ENCODE peak calls at places on chromosomes 13 and 19, in eight cellular contexts. One of them, this sample, is unnamed.
A peak's percentile ranks its signal among the peaks of the same experiment; 100 is the strongest.

GRCh38 chr13:41356788-41357187 is 45.7 kb downstream of the NAA16 start:
- DNase-seq in body of pancreas: no peak
- DNase-seq in lower lobe of right lung: no peak
- DNase-seq in prostate gland: no peak
- DNase-seq in thoracic aorta: no peak
- DNase-seq in AG10803: no peak
- DNase-seq in activated B cell treated with CpG ODN at 0.5 μM for 24 hours: no peak
- DNase-seq in uterus: no peak
- DNase-seq in this sample: no peak

GRCh38 chr19:45883881-45884681 is 1.9 kb downstream of the IRF2BP1 start:
- DNase-seq in body of pancreas: no peak
- DNase-seq in lower lobe of right lung: no peak
- DNase-seq in uterus: no peak
- DNase-seq in prostate gland: no peak
- DNase-seq in thoracic aorta: no peak
- DNase-seq in AG10803: no peak
- DNase-seq in activated B cell treated with CpG ODN at 0.5 μM for 24 hours: no peak
- DNase-seq in this sample: no peak

GRCh38 chr19:41746593-41747227 is 8.6 kb upstream of the CEACAM6 start:
- DNase-seq in activated B cell treated with CpG ODN at 0.5 μM for 24 hours: no peak
- DNase-seq in prostate gland: peak; percentile 53
- DNase-seq in lower lobe of right lung: peak; percentile 62
- DNase-seq in AG10803: peak; percentile 45
- DNase-seq in body of pancreas: peak; percentile 75
- DNase-seq in uterus: no peak
- DNase-seq in thoracic aorta: no peak
- DNase-seq in this sample: peak; percentile 72

GRCh38 chr13:94673841-94674240 is 38.5 kb downstream of the SOX21 start:
- DNase-seq in AG10803: no peak
- DNase-seq in thoracic aorta: no peak
- DNase-seq in lower lobe of right lung: no peak
- DNase-seq in activated B cell treated with CpG ODN at 0.5 μM for 24 hours: no peak
- DNase-seq in prostate gland: no peak
- DNase-seq in body of pancreas: no peak
- DNase-seq in uterus: no peak
- DNase-seq in this sample: no peak

GRCh38 chr13:73708393-73708985 is 425.7 kb downstream of the KLF12 start:
- DNase-seq in lower lobe of right lung: no peak
- DNase-seq in uterus: peak; percentile 19
- DNase-seq in thoracic aorta: no peak
- DNase-seq in prostate gland: peak; percentile 44
- DNase-seq in activated B cell treated with CpG ODN at 0.5 μM for 24 hours: no peak
- DNase-seq in body of pancreas: peak; percentile 67
- DNase-seq in AG10803: peak; percentile 67
- DNase-seq in this sample: peak; percentile 34

GRCh38 chr13:19984430-19985218 is 26.1 kb downstream of the ZMYM2 start:
- DNase-seq in activated B cell treated with CpG ODN at 0.5 μM for 24 hours: no peak
- DNase-seq in uterus: no peak
- DNase-seq in body of pancreas: no peak
- DNase-seq in lower lobe of right lung: no peak
- DNase-seq in thoracic aorta: no peak
- DNase-seq in AG10803: peak; percentile 56
- DNase-seq in prostate gland: no peak
- DNase-seq in this sample: no peak

GRCh38 chr13:85698236-85698635 is 101.0 kb downstream of the SLITRK6 start:
- DNase-seq in uterus: no peak
- DNase-seq in prostate gland: no peak
- DNase-seq in thoracic aorta: no peak
- DNase-seq in lower lobe of right lung: no peak
- DNase-seq in activated B cell treated with CpG ODN at 0.5 μM for 24 hours: no peak
- DNase-seq in AG10803: no peak
- DNase-seq in body of pancreas: no peak
- DNase-seq in this sample: no peak

GRCh38 chr13:89968468-89968867 is 1379.0 kb upstream of the MIR17HG start:
- DNase-seq in activated B cell treated with CpG ODN at 0.5 μM for 24 hours: no peak
- DNase-seq in thoracic aorta: no peak
- DNase-seq in uterus: no peak
- DNase-seq in AG10803: no peak
- DNase-seq in body of pancreas: no peak
- DNase-seq in lower lobe of right lung: no peak
- DNase-seq in prostate gland: no peak
- DNase-seq in this sample: no peak

GRCh38 chr13:107870400-107870799 is 344.9 kb downstream of the LIG4 start:
- DNase-seq in body of pancreas: no peak
- DNase-seq in thoracic aorta: no peak
- DNase-seq in lower lobe of right lung: no peak
- DNase-seq in uterus: no peak
- DNase-seq in activated B cell treated with CpG ODN at 0.5 μM for 24 hours: no peak
- DNase-seq in AG10803: no peak
- DNase-seq in prostate gland: no peak
- DNase-seq in this sample: no peak

GRCh38 chr13:107843281-107843680 is 372.1 kb downstream of the LIG4 start:
- DNase-seq in lower lobe of right lung: no peak
- DNase-seq in activated B cell treated with CpG ODN at 0.5 μM for 24 hours: no peak
- DNase-seq in AG10803: no peak
- DNase-seq in prostate gland: no peak
- DNase-seq in thoracic aorta: no peak
- DNase-seq in uterus: no peak
- DNase-seq in body of pancreas: no peak
- DNase-seq in this sample: no peak

DNA sequence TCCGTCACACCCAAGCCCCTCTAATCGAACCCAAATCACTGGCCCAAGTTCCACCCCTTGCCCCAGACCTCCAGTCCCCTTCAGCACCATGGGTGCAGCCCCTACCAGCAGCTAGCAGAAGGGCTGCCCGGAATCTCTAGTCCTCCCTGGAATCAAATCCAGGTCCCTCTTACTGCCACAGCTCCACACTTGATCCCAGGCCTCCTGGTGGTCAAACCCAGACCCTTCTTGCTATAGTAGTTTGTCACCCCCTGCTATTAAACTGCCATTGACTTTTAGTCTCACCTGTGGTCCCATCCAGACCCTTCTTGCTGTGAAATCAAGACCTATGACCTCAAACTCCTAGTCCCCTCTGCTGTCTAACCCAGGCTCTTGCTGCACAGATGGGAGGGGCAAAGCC is 8.7 kb downstream of the HIPK4 start:
- DNase-seq in activated B cell treated with CpG ODN at 0.5 μM for 24 hours: no peak
- DNase-seq in lower lobe of right lung: no peak
- DNase-seq in AG10803: no peak
- DNase-seq in thoracic aorta: no peak
- DNase-seq in body of pancreas: no peak
- DNase-seq in uterus: no peak
- DNase-seq in prostate gland: no peak
- DNase-seq in this sample: no peak
- TF ChIP-seq CTCF in activated B cell treated with CpG ODN at 0.5 μM for 24 hours: no peak
- TF ChIP-seq CTCF in lower lobe of right lung: no peak
- TF ChIP-seq CTCF in AG10803: no peak
- TF ChIP-seq CTCF in thoracic aorta: no peak
- TF ChIP-seq CTCF in body of pancreas: no peak
- TF ChIP-seq CTCF in uterus: no peak
- TF ChIP-seq CTCF in prostate gland: no peak
- TF ChIP-seq CTCF in this sample: no peak

GRCh38 chr13:64446372-64446771 is 2783.8 kb downstream of the PCDH9 start:
- DNase-seq in lower lobe of right lung: no peak
- DNase-seq in activated B cell treated with CpG ODN at 0.5 μM for 24 hours: no peak
- DNase-seq in body of pancreas: no peak
- DNase-seq in prostate gland: no peak
- DNase-seq in uterus: no peak
- DNase-seq in AG10803: no peak
- DNase-seq in thoracic aorta: no peak
- DNase-seq in this sample: no peak
- TF ChIP-seq CTCF in lower lobe of right lung: no peak
- TF ChIP-seq CTCF in activated B cell treated with CpG ODN at 0.5 μM for 24 hours: no peak
- TF ChIP-seq CTCF in body of pancreas: no peak
- TF ChIP-seq CTCF in prostate gland: peak; percentile 43
- TF ChIP-seq CTCF in uterus: no peak
- TF ChIP-seq CTCF in AG10803: peak; percentile 35
- TF ChIP-seq CTCF in thoracic aorta: no peak
- TF ChIP-seq CTCF in this sample: no peak

GRCh38 chr13:49782784-49783183 is 9.7 kb downstream of the KPNA3 start:
- DNase-seq in lower lobe of right lung: no peak
- DNase-seq in activated B cell treated with CpG ODN at 0.5 μM for 24 hours: no peak
- DNase-seq in AG10803: no peak
- DNase-seq in thoracic aorta: no peak
- DNase-seq in body of pancreas: no peak
- DNase-seq in uterus: no peak
- DNase-seq in prostate gland: no peak
- DNase-seq in this sample: no peak
- TF ChIP-seq CTCF in lower lobe of right lung: no peak
- TF ChIP-seq CTCF in activated B cell treated with CpG ODN at 0.5 μM for 24 hours: no peak
- TF ChIP-seq CTCF in AG10803: no peak
- TF ChIP-seq CTCF in thoracic aorta: no peak
- TF ChIP-seq CTCF in body of pancreas: no peak
- TF ChIP-seq CTCF in uterus: no peak
- TF ChIP-seq CTCF in prostate gland: no peak
- TF ChIP-seq CTCF in this sample: no peak

DNA sequence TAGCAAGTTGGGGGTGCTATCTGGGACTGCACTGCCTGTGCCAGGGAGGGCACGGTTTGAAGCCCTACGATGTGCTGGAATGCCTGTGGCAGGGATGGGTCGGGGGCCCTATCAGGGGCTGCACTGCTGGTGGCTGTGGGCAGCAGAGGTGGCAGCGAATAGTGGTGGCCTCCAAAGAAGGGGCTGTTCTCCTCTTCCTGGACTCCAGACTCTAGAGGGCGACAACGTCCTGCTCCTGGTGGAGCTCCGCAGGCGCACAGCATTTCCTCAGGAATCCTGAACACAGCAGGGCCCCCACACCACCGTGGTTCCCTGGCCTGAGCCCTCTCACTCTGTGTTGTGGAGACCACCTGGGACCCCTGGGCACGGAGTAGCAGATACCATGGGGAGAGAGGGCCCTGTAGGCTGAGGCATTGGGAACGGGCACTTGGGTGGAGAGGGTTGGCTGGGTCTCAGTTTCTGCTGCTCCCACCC is 145.6 kb downstream of the TNFRSF19 start:
- DNase-seq in activated B cell treated with CpG ODN at 0.5 μM for 24 hours: no peak
- DNase-seq in prostate gland: no peak
- DNase-seq in AG10803: no peak
- DNase-seq in body of pancreas: peak; percentile 51
- DNase-seq in thoracic aorta: no peak
- DNase-seq in lower lobe of right lung: no peak
- DNase-seq in uterus: no peak
- DNase-seq in this sample: peak; percentile 43
- TF ChIP-seq CTCF in activated B cell treated with CpG ODN at 0.5 μM for 24 hours: no peak
- TF ChIP-seq CTCF in prostate gland: peak; percentile 15
- TF ChIP-seq CTCF in AG10803: peak; percentile 43
- TF ChIP-seq CTCF in body of pancreas: peak; percentile 15
- TF ChIP-seq CTCF in thoracic aorta: peak; percentile 12
- TF ChIP-seq CTCF in lower lobe of right lung: peak; percentile 46
- TF ChIP-seq CTCF in uterus: no peak
- TF ChIP-seq CTCF in this sample: peak; percentile 31

DNA sequence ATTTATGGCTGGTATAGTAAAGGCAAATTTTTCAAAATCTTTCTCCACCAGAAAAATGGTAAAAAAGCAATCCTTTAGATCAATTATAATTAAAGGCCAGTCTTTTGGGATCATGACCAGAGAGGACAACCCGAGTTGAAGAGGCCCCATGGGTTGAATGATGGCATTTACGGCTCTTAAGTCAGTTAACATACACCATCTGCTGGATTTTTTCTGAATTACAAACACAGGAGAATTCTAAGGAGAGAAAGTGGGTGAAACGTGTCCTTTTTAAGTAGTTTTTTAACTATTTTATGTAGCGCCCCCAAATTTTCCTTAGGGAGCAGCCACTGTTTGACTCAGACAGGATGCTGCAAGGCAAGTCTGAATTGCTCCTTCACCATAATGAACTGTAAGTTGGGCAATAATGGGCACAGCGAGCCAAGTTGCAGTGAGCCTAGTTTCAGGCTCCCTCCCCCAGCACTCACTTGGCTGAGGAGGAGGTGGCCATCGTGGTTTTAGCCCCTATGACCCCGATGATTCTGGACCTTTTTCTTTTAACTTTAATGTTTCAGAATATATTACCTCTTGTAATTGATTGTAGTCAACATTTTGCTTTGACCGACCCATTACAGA is 13.6 kb upstream of the ZNF611 start:
- DNase-seq in uterus: peak; percentile 39
- DNase-seq in lower lobe of right lung: no peak
- DNase-seq in prostate gland: peak; percentile 22
- DNase-seq in body of pancreas: peak; percentile 22
- DNase-seq in activated B cell treated with CpG ODN at 0.5 μM for 24 hours: no peak
- DNase-seq in AG10803: peak; percentile 45
- DNase-seq in thoracic aorta: no peak
- DNase-seq in this sample: no peak
- TF ChIP-seq CTCF in uterus: peak; percentile 54
- TF ChIP-seq CTCF in lower lobe of right lung: peak; percentile 35
- TF ChIP-seq CTCF in prostate gland: peak; percentile 46
- TF ChIP-seq CTCF in body of pancreas: no peak
- TF ChIP-seq CTCF in activated B cell treated with CpG ODN at 0.5 μM for 24 hours: no peak
- TF ChIP-seq CTCF in AG10803: peak; percentile 46
- TF ChIP-seq CTCF in thoracic aorta: peak; percentile 52
- TF ChIP-seq CTCF in this sample: no peak

GRCh38 chr13:59483441-59484116 is 680.1 kb downstream of the DIAPH3 start:
- DNase-seq in prostate gland: no peak
- DNase-seq in thoracic aorta: no peak
- DNase-seq in body of pancreas: peak; percentile 28
- DNase-seq in AG10803: peak; percentile 9
- DNase-seq in lower lobe of right lung: no peak
- DNase-seq in uterus: no peak
- DNase-seq in activated B cell treated with CpG ODN at 0.5 μM for 24 hours: no peak
- DNase-seq in this sample: no peak

GRCh38 chr13:59492030-59492636 is 671.6 kb downstream of the DIAPH3 start:
- DNase-seq in AG10803: peak; percentile 9
- DNase-seq in prostate gland: no peak
- DNase-seq in lower lobe of right lung: no peak
- DNase-seq in body of pancreas: no peak
- DNase-seq in activated B cell treated with CpG ODN at 0.5 μM for 24 hours: no peak
- DNase-seq in uterus: no peak
- DNase-seq in thoracic aorta: no peak
- DNase-seq in this sample: no peak

GRCh38 chr13:59490651-59491050 is 673.1 kb downstream of the DIAPH3 start:
- DNase-seq in lower lobe of right lung: no peak
- DNase-seq in AG10803: no peak
- DNase-seq in prostate gland: no peak
- DNase-seq in body of pancreas: no peak
- DNase-seq in uterus: no peak
- DNase-seq in activated B cell treated with CpG ODN at 0.5 μM for 24 hours: no peak
- DNase-seq in thoracic aorta: no peak
- DNase-seq in this sample: no peak

GRCh38 chr13:59488436-59488835 is 675.3 kb downstream of the DIAPH3 start:
- DNase-seq in activated B cell treated with CpG ODN at 0.5 μM for 24 hours: no peak
- DNase-seq in lower lobe of right lung: no peak
- DNase-seq in thoracic aorta: no peak
- DNase-seq in uterus: no peak
- DNase-seq in prostate gland: no peak
- DNase-seq in AG10803: no peak
- DNase-seq in body of pancreas: no peak
- DNase-seq in this sample: no peak

DNA sequence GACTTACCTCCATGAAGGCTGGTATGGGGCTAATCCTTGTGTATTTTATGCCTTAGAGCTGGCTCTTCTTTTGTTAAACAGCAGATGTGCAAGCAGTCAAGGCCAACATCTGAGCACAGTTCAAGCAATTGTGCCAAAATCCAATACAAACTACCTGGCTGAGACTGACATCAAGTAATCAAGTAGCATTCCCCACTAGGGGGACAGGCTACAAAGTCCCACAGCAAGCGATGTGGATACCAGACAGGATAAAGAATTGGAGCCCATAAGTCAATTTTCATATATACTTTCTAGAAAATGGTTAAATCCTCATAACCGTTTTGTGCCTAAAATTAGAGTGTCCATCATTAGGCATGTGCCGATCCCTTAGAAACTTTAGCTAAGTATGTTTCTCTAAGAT is 675.8 kb downstream of the DIAPH3 start:
- DNase-seq in AG10803: no peak
- DNase-seq in activated B cell treated with CpG ODN at 0.5 μM for 24 hours: no peak
- DNase-seq in lower lobe of right lung: no peak
- DNase-seq in body of pancreas: no peak
- DNase-seq in prostate gland: no peak
- DNase-seq in uterus: no peak
- DNase-seq in thoracic aorta: no peak
- DNase-seq in this sample: no peak
- TF ChIP-seq CTCF in AG10803: no peak
- TF ChIP-seq CTCF in activated B cell treated with CpG ODN at 0.5 μM for 24 hours: no peak
- TF ChIP-seq CTCF in lower lobe of right lung: no peak
- TF ChIP-seq CTCF in body of pancreas: no peak
- TF ChIP-seq CTCF in prostate gland: no peak
- TF ChIP-seq CTCF in uterus: no peak
- TF ChIP-seq CTCF in thoracic aorta: no peak
- TF ChIP-seq CTCF in this sample: no peak